ENCODE peak calls at places on chromosomes 3 and 15, in six cellular contexts. Q is sigmoid colon, Y is hepatocyte, R is BE2C, E is Peyer's patch, U is cardiac muscle cell. M is an unnamed sample.

GRCh38 chr3:190811775-190812480 is 50.6 kb downstream of the GMNC start:
- DNase-seq in Q (no peak), Y (peak; percentile 75), R (peak; percentile 44), E (no peak), U (peak; percentile 79), M (no peak)

GRCh38 chr3:107450254-107450653 is 72.5 kb upstream of the BBX start:
- DNase-seq in Q (no peak), Y (no peak), R (no peak), E (no peak), U (no peak), M (no peak)

GRCh38 chr3:178968996-178969700 is 102.5 kb downstream of the ZMAT3 start:
- DNase-seq in Q (no peak), Y (no peak), R (no peak), E (no peak), U (no peak), M (no peak)

GRCh38 chr15:92143765-92144164 is 249.9 kb upstream of the ST8SIA2 start:
- DNase-seq in Q (no peak), Y (no peak), R (no peak), E (peak; percentile 32), U (no peak), M (no peak)

GRCh38 chr3:169964176-169964575 is 2.4 kb upstream of the SEC62 start:
- DNase-seq in Q (no peak), Y (no peak), R (no peak), E (no peak), U (no peak), M (no peak)

GRCh38 chr15:80480171-80480811 is 76.1 kb downstream of the ARNT2 start:
- DNase-seq in Q (no peak), Y (no peak), R (no peak), E (no peak), U (no peak), M (peak; percentile 52)

GRCh38 chr3:48820626-48821324 is 26.9 kb downstream of the PRKAR2A start:
- DNase-seq in Q (no peak), Y (peak; percentile 9), R (no peak), E (no peak), U (peak; percentile 63), M (no peak)

GRCh38 chr3:79199966-79200365 is 567.8 kb downstream of the ROBO1 start:
- DNase-seq in Q (no peak), Y (no peak), R (no peak), E (no peak), U (no peak), M (no peak)

GRCh38 chr3:142724682-142725351 is 983 bp downstream of the TRPC1 start:
- DNase-seq in Q (peak; percentile 71), Y (peak; percentile 64), R (peak; percentile 61), E (peak; percentile 58), U (peak; percentile 74), M (peak; percentile 78)

GRCh38 chr3:83454353-83454752 is 1504.4 kb upstream of the CADM2 start:
- DNase-seq in Q (no peak), Y (no peak), R (no peak), E (no peak), U (no peak), M (no peak)

GRCh38 chr3:157129782-157130137 is 30.2 kb downstream of the CCNL1 start:
- DNase-seq in Q (no peak), Y (no peak), R (no peak), E (peak; percentile 64), U (no peak), M (peak; percentile 69)
- H3K4me3 ChIP-seq in Q (no peak overlapping the region), Y (no peak overlapping the region), R (no peak overlapping the region), E (no peak overlapping the region), U (no peak overlapping the region), M (no peak overlapping the region)

GRCh38 chr3:62370112-62371031 is 3.0 kb downstream of the FEZF2 start:
- DNase-seq in Q (no peak), Y (no peak), R (peak; percentile 28), E (no peak), U (peak; percentile 64), M (no peak)
- H3K4me1 ChIP-seq in Q (peaks cover 46% of the 10 kb centered on the region), Y (peaks cover 11% of the 10 kb centered on the region), R (no peaks in the 10 kb centered on the region), E (peaks cover 13% of the 10 kb centered on the region), U (no peaks in the 10 kb centered on the region), M (peaks cover 3% of the 10 kb centered on the region)

DNA sequence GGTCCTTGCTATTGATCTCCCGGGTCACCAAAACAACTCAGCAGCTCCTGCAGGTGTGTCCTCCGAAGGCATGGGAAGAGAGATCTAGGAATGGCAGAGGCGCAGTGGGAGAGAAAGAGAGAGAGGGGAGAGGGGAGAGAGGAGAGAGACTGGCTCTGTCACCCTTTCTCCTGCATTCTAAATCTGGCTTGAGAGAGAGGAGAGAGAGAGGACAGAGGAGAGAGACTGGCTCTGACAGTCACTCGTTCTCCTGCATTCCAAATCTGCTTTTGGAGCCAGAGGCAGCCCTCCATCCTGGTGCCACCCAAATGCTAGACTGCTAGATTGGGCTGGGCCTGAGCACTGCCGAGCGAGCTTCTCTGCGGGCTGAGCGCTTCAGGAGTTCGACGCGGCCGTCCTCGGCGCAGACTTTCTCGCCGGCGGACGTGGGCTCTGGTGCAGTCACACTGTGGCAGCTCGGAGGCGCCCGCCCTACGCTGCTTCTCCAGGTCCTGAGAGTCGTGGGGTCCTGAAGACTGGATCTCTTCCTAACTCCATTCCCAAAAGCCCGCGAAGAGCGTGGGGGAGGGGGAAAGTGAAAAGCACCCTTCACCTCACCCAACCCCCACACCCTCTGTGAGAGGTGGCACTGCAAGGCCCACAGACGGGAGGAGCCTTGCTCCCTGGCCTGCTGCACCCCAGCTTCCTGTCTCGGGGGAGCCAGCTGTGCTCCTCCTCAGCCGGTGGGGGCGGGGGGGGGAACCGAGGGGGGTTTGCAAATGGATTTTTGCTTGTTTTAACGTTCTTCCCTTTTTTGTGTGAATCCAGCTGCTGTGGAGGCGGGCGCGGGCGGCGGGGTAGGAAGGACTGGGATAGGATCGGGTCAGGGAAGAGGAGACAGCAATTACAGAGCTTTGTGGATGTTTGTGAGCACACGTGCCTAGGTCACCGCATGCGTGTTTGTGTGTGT is 222.3 kb downstream of the MEIS2 start:
- DNase-seq in Q (no peak), Y (no peak), R (no peak), E (no peak), U (peak; percentile 68), M (peak; percentile 45)
- H3K4me3 ChIP-seq in Q (no peak overlapping the region), Y (no peak overlapping the region), R (no peak overlapping the region), E (no peak overlapping the region), U (peak overlapping the region; percentile 28), M (no peak overlapping the region)

GRCh38 chr15:67143646-67144045 is 78.2 kb downstream of the SMAD3 start:
- DNase-seq in Q (peak; percentile 29), Y (no peak), R (no peak), E (no peak), U (no peak), M (no peak)
- H3K4me1 ChIP-seq in Q (peaks cover 91% of the 10 kb centered on the region), Y (peaks cover 70% of the 10 kb centered on the region), R (no peaks in the 10 kb centered on the region), E (peaks cover 76% of the 10 kb centered on the region), U (peaks cover 91% of the 10 kb centered on the region), M (peaks cover 14% of the 10 kb centered on the region)

DNA sequence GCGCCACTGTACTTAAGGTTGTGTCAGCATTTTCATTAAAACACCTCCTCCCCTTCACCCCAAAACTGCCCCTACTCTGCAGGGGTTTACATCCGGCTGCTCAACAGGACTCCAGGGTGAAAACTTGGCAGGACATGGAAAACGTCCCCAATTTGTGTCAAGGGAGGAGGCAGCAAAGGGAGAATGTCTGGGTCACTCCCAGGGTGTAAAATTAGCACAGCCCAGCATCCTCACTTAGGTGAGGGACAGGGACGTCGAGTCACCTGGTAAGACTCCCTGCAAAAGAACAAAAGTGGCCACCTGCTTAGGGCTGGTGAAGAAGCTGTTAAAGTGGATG is 532.3 kb downstream of the FOXP1 start:
- DNase-seq in Q (no peak), Y (no peak), R (no peak), E (no peak), U (no peak), M (no peak)
- H3K4me3 ChIP-seq in Q (no peak overlapping the region), Y (no peak overlapping the region), R (no peak overlapping the region), E (no peak overlapping the region), U (no peak overlapping the region), M (no peak overlapping the region)

DNA sequence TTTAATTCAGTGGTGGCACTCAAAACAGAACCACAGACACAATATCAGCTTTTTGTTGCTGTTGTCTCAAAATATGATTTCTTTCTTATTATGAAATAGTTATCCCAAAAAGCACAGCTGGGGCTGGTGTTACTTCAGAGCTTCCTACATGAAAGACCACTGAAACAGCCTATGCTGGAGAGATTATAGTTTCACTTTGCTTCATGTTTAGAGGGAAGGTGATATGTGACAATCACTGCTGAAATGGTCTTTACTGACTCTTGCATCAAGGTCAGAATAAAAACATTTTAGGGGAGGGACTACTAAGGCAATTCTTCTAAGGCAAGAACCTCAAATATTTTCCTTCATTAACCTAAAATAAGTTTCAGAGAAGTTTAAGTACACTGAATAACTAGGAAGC is 190.6 kb downstream of the TNIK start:
- DNase-seq in Q (no peak), Y (no peak), R (no peak), E (no peak), U (no peak), M (no peak)
- H3K4me1 ChIP-seq in Q (peaks cover 15% of the 10 kb centered on the region), Y (no peaks in the 10 kb centered on the region), R (peaks cover 3% of the 10 kb centered on the region), E (peaks cover 9% of the 10 kb centered on the region), U (peaks cover 13% of the 10 kb centered on the region), M (peaks cover 16% of the 10 kb centered on the region)

DNA sequence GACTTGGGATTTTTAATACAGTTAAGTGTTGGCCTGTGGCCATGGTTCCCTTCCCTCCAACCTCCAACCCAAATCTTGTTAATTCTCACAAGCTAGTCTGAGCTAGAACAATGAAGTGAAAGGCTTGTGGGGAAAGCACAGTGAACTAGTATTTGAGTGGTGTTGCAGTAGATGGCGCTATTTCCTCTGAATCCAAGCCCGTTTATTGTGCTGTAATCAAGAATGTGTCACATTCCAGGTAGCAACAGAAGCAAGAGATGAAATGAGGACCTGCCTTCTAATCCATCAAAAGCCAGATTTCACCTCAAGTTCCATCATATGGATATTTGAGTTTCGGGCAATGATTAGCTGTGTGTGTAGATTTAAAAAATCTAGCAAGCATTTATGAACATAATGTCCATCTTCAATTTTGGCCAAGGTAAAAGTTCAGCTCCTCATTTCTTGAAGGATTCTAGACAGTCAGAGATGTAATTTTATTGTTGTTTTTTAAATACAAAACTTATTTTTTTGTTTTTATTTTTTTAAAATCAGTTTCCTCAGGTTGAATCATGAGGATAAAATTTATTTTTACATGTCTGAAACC is 160.7 kb downstream of the SQOR start:
- DNase-seq in Q (no peak), Y (peak; percentile 81), R (peak; percentile 38), E (no peak), U (peak; percentile 76), M (no peak)
- H3K4me3 ChIP-seq in Q (no peak overlapping the region), Y (no peak overlapping the region), R (no peak overlapping the region), E (no peak overlapping the region), U (no peak overlapping the region), M (no peak overlapping the region)

GRCh38 chr15:97026781-97027180 is 696.3 kb downstream of the NR2F2 start:
- DNase-seq in Q (no peak), Y (peak; percentile 46), R (no peak), E (no peak), U (no peak), M (no peak)

GRCh38 chr15:97023131-97023844 is 692.8 kb downstream of the NR2F2 start:
- DNase-seq in Q (no peak), Y (no peak), R (no peak), E (no peak), U (peak; percentile 3), M (no peak)

GRCh38 chr15:97030251-97030650 is 699.8 kb downstream of the NR2F2 start:
- DNase-seq in Q (no peak), Y (no peak), R (no peak), E (no peak), U (no peak), M (no peak)

DNA sequence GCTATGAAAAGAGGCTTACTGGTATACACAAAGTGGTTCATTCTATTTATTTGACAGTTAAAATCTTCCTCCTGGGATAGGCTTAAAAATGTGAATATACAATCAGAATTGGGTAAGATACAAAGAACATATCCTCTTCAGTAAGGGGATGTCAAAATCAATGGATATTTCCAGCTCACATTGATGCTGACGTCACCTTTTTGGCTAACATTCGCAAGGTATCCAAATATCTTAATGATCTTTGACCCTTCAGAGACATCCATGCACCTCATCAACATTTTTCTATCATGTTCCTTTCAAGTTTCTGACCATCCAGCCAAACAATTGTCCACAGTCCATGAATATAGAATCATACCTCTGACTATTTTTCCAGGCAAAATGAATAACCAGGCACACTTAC is 697.3 kb downstream of the NR2F2 start:
- DNase-seq in Q (no peak), Y (no peak), R (no peak), E (no peak), U (no peak), M (no peak)
- H3K4me1 ChIP-seq in Q (no peaks in the 10 kb centered on the region), Y (no peaks in the 10 kb centered on the region), R (no peaks in the 10 kb centered on the region), E (no peaks in the 10 kb centered on the region), U (peaks cover 5% of the 10 kb centered on the region), M (no peaks in the 10 kb centered on the region)

M was measured in aorta.